ENCODE peak calls at places on chromosome 1, in four cellular contexts. One of them, this sample, is unnamed.

GRCh38 chr1:59685666-59686065 is 129.1 kb upstream of the HOOK1 start:
- DNase-seq in GM12878: no peak
- DNase-seq in K562: no peak
- DNase-seq in HepG2: no peak
- DNase-seq in this sample: no peak

GRCh38 chr1:59025898-59026426 is 242.1 kb upstream of the JUN start:
- DNase-seq in GM12878: peak
- DNase-seq in HepG2: no peak
- DNase-seq in K562: no peak
- DNase-seq in this sample: no peak

GRCh38 chr1:91741301-91741700 is 144.7 kb downstream of the TGFBR3 start:
- DNase-seq in HepG2: no peak
- DNase-seq in K562: no peak
- DNase-seq in GM12878: no peak
- DNase-seq in this sample: no peak

GRCh38 chr1:200925821-200926220 is 31.1 kb downstream of the INAVA start:
- DNase-seq in HepG2: no peak
- DNase-seq in K562: no peak
- DNase-seq in GM12878: no peak
- DNase-seq in this sample: no peak

GRCh38 chr1:26288311-26288941 is 8.5 kb downstream of the SH3BGRL3 start:
- DNase-seq in HepG2: no peak
- DNase-seq in K562: peak
- DNase-seq in GM12878: no peak
- DNase-seq in this sample: no peak

GRCh38 chr1:226735576-226735975 is 3.5 kb downstream of the ITPKB start:
- DNase-seq in GM12878: no peak
- DNase-seq in HepG2: no peak
- DNase-seq in K562: no peak
- DNase-seq in this sample: no peak

GRCh38 chr1:11364170-11364569 is 91.2 kb downstream of the UBIAD1 start:
- DNase-seq in HepG2: no peak
- DNase-seq in K562: peak
- DNase-seq in GM12878: no peak
- DNase-seq in this sample: peak

GRCh38 chr1:199272690-199273089 is 633.9 kb downstream of the PTPRC start:
- DNase-seq in GM12878: peak
- DNase-seq in HepG2: no peak
- DNase-seq in K562: no peak
- DNase-seq in this sample: peak

GRCh38 chr1:36966242-36966641 is 68.1 kb downstream of the GRIK3 start:
- DNase-seq in HepG2: peak
- DNase-seq in GM12878: no peak
- DNase-seq in K562: peak
- DNase-seq in this sample: peak

GRCh38 chr1:204443260-204443619 is 31.6 kb upstream of the PPP1R15B start:
- DNase-seq in GM12878: no peak
- DNase-seq in HepG2: no peak
- DNase-seq in K562: no peak
- DNase-seq in this sample: no peak

GRCh38 chr1:22330092-22330762 is 121.4 kb upstream of the ZBTB40 start:
- DNase-seq in GM12878: no peak
- DNase-seq in HepG2: no peak
- DNase-seq in K562: no peak
- DNase-seq in this sample: no peak

DNA sequence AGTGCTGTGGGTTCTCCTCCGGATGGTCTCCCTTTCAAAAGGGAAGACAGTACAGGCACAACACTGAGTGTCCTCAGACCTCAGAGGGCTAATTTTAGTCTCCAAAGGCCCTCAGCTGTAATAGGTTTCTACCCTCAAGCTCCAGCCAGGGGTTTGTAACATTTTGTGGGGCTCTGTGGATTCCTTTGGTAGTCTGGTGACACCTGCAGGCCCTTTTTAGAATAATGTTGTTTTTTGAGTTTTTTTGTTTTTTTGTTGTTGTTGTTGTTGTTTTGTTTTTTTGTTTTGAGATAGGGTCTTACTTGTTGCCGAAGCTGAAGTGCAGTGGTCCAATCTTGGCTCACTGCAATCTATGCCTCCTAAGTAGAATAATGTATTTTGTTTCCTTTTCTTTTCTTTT is 15.0 kb upstream of the TMEM201 start:
- DNase-seq in HepG2: no peak
- DNase-seq in K562: no peak
- DNase-seq in GM12878: no peak
- DNase-seq in this sample: no peak
- TF ChIP-seq TCF7 in HepG2: no peak
- TF ChIP-seq TCF7 in K562: no peak
- TF ChIP-seq TCF7 in GM12878: no peak
- TF ChIP-seq TCF7 in this sample: no peak

GRCh38 chr1:47757226-47757975 is 239.8 kb downstream of the TRABD2B start:
- DNase-seq in K562: no peak
- DNase-seq in GM12878: no peak
- DNase-seq in HepG2: no peak
- DNase-seq in this sample: no peak

GRCh38 chr1:47756411-47756810 is 240.8 kb downstream of the TRABD2B start:
- DNase-seq in HepG2: no peak
- DNase-seq in GM12878: no peak
- DNase-seq in K562: no peak
- DNase-seq in this sample: no peak

GRCh38 chr1:47755368-47755990 is 241.7 kb downstream of the TRABD2B start:
- DNase-seq in HepG2: peak
- DNase-seq in GM12878: no peak
- DNase-seq in K562: peak
- DNase-seq in this sample: peak

GRCh38 chr1:47754221-47754620 is 243.0 kb downstream of the TRABD2B start:
- DNase-seq in HepG2: no peak
- DNase-seq in GM12878: no peak
- DNase-seq in K562: no peak
- DNase-seq in this sample: no peak

GRCh38 chr1:47756006-47756405 is 241.2 kb downstream of the TRABD2B start:
- DNase-seq in GM12878: no peak
- DNase-seq in K562: no peak
- DNase-seq in HepG2: no peak
- DNase-seq in this sample: no peak
- TF ChIP-seq CTCF in GM12878: no peak
- TF ChIP-seq CTCF in K562: no peak
- TF ChIP-seq CTCF in HepG2: no peak
- TF ChIP-seq CTCF in this sample: no peak

GRCh38 chr1:92820024-92820423 is 11.8 kb upstream of the RPL5 start:
- DNase-seq in K562: no peak
- DNase-seq in GM12878: no peak
- DNase-seq in HepG2: no peak
- DNase-seq in this sample: no peak
- TF ChIP-seq NR2C2 in K562: no peak
- TF ChIP-seq NR2C2 in GM12878: no peak
- TF ChIP-seq NR2C2 in HepG2: no peak
- TF ChIP-seq NR2C2 in this sample: no peak

GRCh38 chr1:162036156-162036555 is 12.5 kb upstream of the OLFML2B start:
- DNase-seq in K562: no peak
- DNase-seq in HepG2: no peak
- DNase-seq in GM12878: no peak
- DNase-seq in this sample: no peak

GRCh38 chr1:162030741-162031280 is 7.1 kb upstream of the OLFML2B start:
- DNase-seq in K562: no peak
- DNase-seq in HepG2: no peak
- DNase-seq in GM12878: no peak
- DNase-seq in this sample: no peak

GRCh38 chr1:162029205-162029604 is 5.5 kb upstream of the OLFML2B start:
- DNase-seq in HepG2: no peak
- DNase-seq in GM12878: no peak
- DNase-seq in K562: no peak
- DNase-seq in this sample: no peak

GRCh38 chr1:162035241-162035640 is 11.6 kb upstream of the OLFML2B start:
- DNase-seq in K562: no peak
- DNase-seq in HepG2: peak
- DNase-seq in GM12878: no peak
- DNase-seq in this sample: no peak

GRCh38 chr1:162033445-162033844 is 9.8 kb upstream of the OLFML2B start:
- DNase-seq in GM12878: no peak
- DNase-seq in HepG2: no peak
- DNase-seq in K562: no peak
- DNase-seq in this sample: no peak
- TF ChIP-seq TCF7 in GM12878: no peak
- TF ChIP-seq TCF7 in HepG2: no peak
- TF ChIP-seq TCF7 in K562: no peak
- TF ChIP-seq TCF7 in this sample: no peak

GRCh38 chr1:41485605-41486004 is 1.1 kb upstream of the EDN2 start:
- DNase-seq in K562: peak
- DNase-seq in GM12878: no peak
- DNase-seq in HepG2: no peak
- DNase-seq in this sample: no peak

GRCh38 chr1:41482906-41483895 is 1.3 kb downstream of the EDN2 start:
- DNase-seq in GM12878: no peak
- DNase-seq in HepG2: no peak
- DNase-seq in K562: no peak
- DNase-seq in this sample: no peak

GRCh38 chr1:41482001-41482765 is 2.3 kb downstream of the EDN2 start:
- DNase-seq in K562: no peak
- DNase-seq in GM12878: no peak
- DNase-seq in HepG2: no peak
- DNase-seq in this sample: no peak

GRCh38 chr1:41484881-41485280 is 398 bp upstream of the EDN2 start:
- DNase-seq in K562: no peak
- DNase-seq in GM12878: no peak
- DNase-seq in HepG2: no peak
- DNase-seq in this sample: no peak

GRCh38 chr1:41483960-41484844 is at the start of gene EDN2:
- DNase-seq in K562: no peak
- DNase-seq in GM12878: no peak
- DNase-seq in HepG2: no peak
- DNase-seq in this sample: peak
- TF ChIP-seq CTCF in K562: no peak
- TF ChIP-seq CTCF in GM12878: peak
- TF ChIP-seq CTCF in HepG2: no peak
- TF ChIP-seq CTCF in this sample: no peak

This sample was measured in WTC11.